ENCODE peak calls at places on chromosome X, in nine cellular contexts. N, K, G, Z, V, E, U, C and Q are unnamed samples.

GRCh38 chrX:54825716-54826428 is 18.3 kb downstream of the MAGED2 start:
- DNase-seq in N (no peak), K (no peak), G (no peak), Z (no peak), V (no peak), E (peak; percentile 5), U (peak; percentile 7), C (no peak), Q (no peak)

GRCh38 chrX:139739138-139739537 is 31.2 kb upstream of the MCF2 start:
- DNase-seq in N (no peak), K (no peak), G (no peak), Z (peak; percentile 41), V (no peak), E (no peak), U (peak; percentile 49), C (no peak), Q (no peak)

GRCh38 chrX:130171446-130172126 is at the start of gene RAB33A:
- DNase-seq in N (peak; percentile 18), K (peak; percentile 18), G (peak; percentile 65), Z (peak; percentile 25), V (no peak), E (no peak), U (no peak), C (peak; percentile 64), Q (no peak)

GRCh38 chrX:129701624-129702069 is 37.1 kb upstream of the XPNPEP2 start:
- DNase-seq in N (no peak), K (peak; percentile 79), G (peak; percentile 94), Z (peak; percentile 81), V (no peak), E (no peak), U (peak; percentile 31), C (peak; percentile 61), Q (no peak)

GRCh38 chrX:23756165-23756564 is 13.1 kb upstream of the ACOT9 start:
- DNase-seq in N (peak; percentile 38), K (peak; percentile 27), G (no peak), Z (peak; percentile 60), V (peak; percentile 57), E (peak; percentile 73), U (peak; percentile 41), C (no peak), Q (no peak)

GRCh38 chrX:154902408-154902807 is 16.3 kb downstream of the F8A1 start:
- DNase-seq in N (no peak), K (no peak), G (no peak), Z (no peak), V (no peak), E (no peak), U (no peak), C (no peak), Q (no peak)

GRCh38 chrX:44400588-44400987 is 57.1 kb upstream of the EFHC2 start:
- DNase-seq in N (no peak), K (no peak), G (no peak), Z (peak; percentile 90), V (no peak), E (peak; percentile 24), U (peak; percentile 96), C (no peak), Q (no peak)

GRCh38 chrX:16144420-16144819 is 21.1 kb downstream of the GRPR start:
- DNase-seq in N (no peak), K (no peak), G (no peak), Z (no peak), V (no peak), E (no peak), U (no peak), C (no peak), Q (no peak)

GRCh38 chrX:54807524-54808108 is at the start of gene MAGED2:
- DNase-seq in N (peak; percentile 53), K (peak; percentile 25), G (peak; percentile 77), Z (peak; percentile 39), V (peak; percentile 38), E (no peak), U (peak; percentile 16), C (peak; percentile 64), Q (no peak)

GRCh38 chrX:94123062-94123461 is 449.1 kb downstream of the FAM133A start:
- DNase-seq in N (no peak), K (no peak), G (no peak), Z (no peak), V (no peak), E (no peak), U (no peak), C (no peak), Q (no peak)

GRCh38 chrX:109347618-109348017 is 134.3 kb downstream of the GUCY2F start:
- DNase-seq in N (no peak), K (no peak), G (no peak), Z (peak; percentile 3), V (no peak), E (no peak), U (peak; percentile 17), C (no peak), Q (no peak)

GRCh38 chrX:16023790-16024734 is 99.3 kb upstream of the GRPR start:
- DNase-seq in N (no peak), K (no peak), G (no peak), Z (no peak), V (no peak), E (peak; percentile 79), U (peak; percentile 58), C (no peak), Q (no peak)

GRCh38 chrX:118974088-118974907 is at the start of gene LONRF3:
- DNase-seq in N (peak; percentile 47), K (peak; percentile 73), G (peak; percentile 89), Z (peak; percentile 29), V (peak; percentile 7), E (peak; percentile 60), U (peak; percentile 3), C (peak; percentile 88), Q (no peak)

DNA sequence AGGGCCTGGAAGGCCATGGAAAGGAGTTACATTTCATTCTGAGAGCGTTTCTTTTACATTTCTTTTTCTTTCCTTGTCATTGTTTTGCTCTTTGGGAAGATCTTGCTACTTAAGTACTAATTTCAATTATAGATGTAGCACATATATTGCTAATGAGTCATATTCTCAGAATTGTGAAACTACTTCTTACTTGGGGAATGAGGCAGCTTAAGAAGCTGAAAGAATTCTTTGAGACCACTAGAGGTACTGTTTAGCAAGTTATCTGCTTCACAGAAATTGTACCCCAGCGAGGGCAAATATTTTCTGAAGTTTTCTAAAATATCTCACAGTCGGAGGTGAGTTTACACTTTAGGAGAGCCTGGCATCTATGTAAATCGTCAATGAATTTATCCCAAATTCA is 100.6 kb downstream of the AFF2 start:
- DNase-seq in N (no peak), K (no peak), G (no peak), Z (peak; percentile 34), V (no peak), E (no peak), U (no peak), C (no peak), Q (no peak)
- H3K4me3 ChIP-seq in N (no peak overlapping the region), K (no peak overlapping the region), G (no peak overlapping the region), Z (no peak overlapping the region), V (no peak overlapping the region), E (no peak overlapping the region), U (no peak overlapping the region), C (no peak overlapping the region), Q (no peak overlapping the region)

GRCh38 chrX:133417364-133417763 is 2.1 kb upstream of the GPC4 start:
- DNase-seq in N (no peak), K (no peak), G (no peak), Z (no peak), V (no peak), E (no peak), U (no peak), C (no peak), Q (no peak)

GRCh38 chrX:133413218-133413925 is 1.9 kb downstream of the GPC4 start:
- DNase-seq in N (no peak), K (no peak), G (peak; percentile 64), Z (no peak), V (no peak), E (no peak), U (no peak), C (no peak), Q (no peak)

GRCh38 chrX:133412665-133413064 is 2.6 kb downstream of the GPC4 start:
- DNase-seq in N (no peak), K (no peak), G (no peak), Z (no peak), V (no peak), E (no peak), U (no peak), C (no peak), Q (no peak)

GRCh38 chrX:133414399-133415275 is 652 bp downstream of the GPC4 start:
- DNase-seq in N (no peak), K (no peak), G (peak; percentile 66), Z (peak; percentile 14), V (no peak), E (peak; percentile 7), U (no peak), C (peak; percentile 69), Q (no peak)

DNA sequence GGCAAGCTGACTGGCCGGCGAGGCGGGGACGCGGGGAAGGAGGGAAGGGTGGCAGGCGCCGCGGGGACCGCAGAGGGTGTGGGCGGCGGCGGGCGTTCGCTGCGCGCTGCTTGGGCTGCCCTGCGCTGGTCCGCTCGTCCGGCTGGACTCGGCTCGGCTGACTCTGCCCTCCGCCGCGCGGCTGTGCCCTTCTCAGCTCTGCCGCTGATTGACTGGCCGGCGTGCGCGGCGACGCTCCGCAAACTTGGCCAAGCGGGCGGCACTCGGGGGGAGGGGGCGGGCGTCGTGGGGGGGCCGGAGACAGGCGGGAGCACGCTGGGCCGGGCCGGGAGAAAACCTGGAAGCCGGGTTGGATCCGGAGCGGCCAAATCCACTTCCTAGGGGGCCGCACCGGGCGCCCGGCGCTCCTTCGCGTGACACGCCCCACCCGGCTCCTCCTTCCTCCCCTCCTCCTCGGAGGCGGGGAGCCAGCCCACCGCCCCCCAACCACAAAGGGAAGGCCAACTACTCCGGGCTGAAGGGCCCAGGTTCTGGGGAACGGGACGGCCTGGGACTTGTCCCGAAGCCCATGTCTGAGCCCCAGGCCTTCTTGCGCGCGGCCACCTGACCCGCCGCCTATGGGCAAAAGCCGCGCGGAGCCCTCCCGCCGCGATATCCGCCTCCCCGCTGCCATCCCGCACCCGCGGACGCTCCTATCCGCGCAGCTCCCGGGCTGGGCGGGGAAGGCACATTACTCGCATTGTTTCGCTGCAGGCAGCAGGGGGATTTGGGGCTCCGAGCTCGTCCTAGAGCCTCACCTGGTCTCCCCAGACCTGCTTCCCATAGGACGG is at the start of gene GPC4:
- DNase-seq in N (no peak), K (peak; percentile 65), G (peak; percentile 85), Z (peak; percentile 54), V (no peak), E (peak; percentile 15), U (no peak), C (peak; percentile 91), Q (no peak)
- H3K27ac ChIP-seq in N (no peak within 1 kb of the TSS), K (peak within 1 kb of the TSS; percentile 73), G (peak within 1 kb of the TSS; percentile 84), Z (no peak within 1 kb of the TSS), V (no peak within 1 kb of the TSS), E (no peak within 1 kb of the TSS), U (peak within 1 kb of the TSS; percentile 59), C (peak within 1 kb of the TSS; percentile 68), Q (peak within 1 kb of the TSS; percentile 80)

GRCh38 chrX:100413231-100413630 is 3.2 kb upstream of the PCDH19 start:
- DNase-seq in N (no peak), K (no peak), G (no peak), Z (peak; percentile 67), V (peak; percentile 25), E (peak; percentile 59), U (peak; percentile 48), C (no peak), Q (no peak)
- TF ChIP-seq CTCF in N (no peak), K (peak; percentile 64), G (peak; percentile 39), Z (peak; percentile 44), V (peak; percentile 24), E (peak; percentile 55), U (peak; percentile 57), C (peak; percentile 54), Q (peak; percentile 23)

DNA sequence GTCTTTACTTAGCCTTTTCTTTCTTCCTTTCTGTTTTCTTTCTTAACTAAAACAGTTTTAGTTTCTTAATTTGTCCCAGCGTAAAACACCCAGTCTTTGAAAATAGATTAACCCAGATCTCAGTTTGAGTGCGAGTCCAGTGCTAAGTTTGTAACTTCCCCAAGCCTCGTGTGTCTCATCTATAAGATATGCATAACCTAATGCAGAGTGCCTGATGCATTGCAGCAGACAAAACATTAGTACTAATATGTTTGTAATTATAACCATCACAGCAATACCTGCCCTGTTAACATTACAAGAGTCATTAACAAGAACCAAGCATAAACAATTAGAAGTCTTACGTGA is 528 bp upstream of the GEMIN8 start:
- DNase-seq in N (no peak), K (no peak), G (no peak), Z (peak; percentile 44), V (no peak), E (no peak), U (peak; percentile 64), C (no peak), Q (no peak)
- H3K4me3 ChIP-seq in N (peak overlapping the region; percentile 98), K (peak overlapping the region; percentile 79), G (peak overlapping the region; percentile 58), Z (peak overlapping the region; percentile 72), V (peak overlapping the region; percentile 89), E (peak overlapping the region; percentile 87), U (peak overlapping the region; percentile 68), C (peak overlapping the region; percentile 65), Q (peak overlapping the region; percentile 62)